ENCODE peak calls at places on chromosome 7, in six cellular contexts. One of them, this sample, is unnamed.
A peak's percentile ranks its signal among the peaks of the same experiment; 100 is the strongest.

GRCh38 chr7:26143298-26144044 is 8.5 kb upstream of the NFE2L3 start:
- DNase-seq in breast epithelium: no peak
- DNase-seq in HCT116: no peak
- DNase-seq in HepG2: no peak
- DNase-seq in GM12878: no peak
- DNase-seq in GM23338: no peak
- DNase-seq in this sample: no peak

GRCh38 chr7:141663081-141663510 is 38.9 kb downstream of the DENND11 start:
- DNase-seq in HepG2: peak; percentile 79
- DNase-seq in GM23338: no peak
- DNase-seq in breast epithelium: peak; percentile 80
- DNase-seq in GM12878: no peak
- DNase-seq in HCT116: no peak
- DNase-seq in this sample: no peak

GRCh38 chr7:70082026-70082655 is 483.9 kb downstream of the AUTS2 start:
- DNase-seq in HCT116: no peak
- DNase-seq in breast epithelium: no peak
- DNase-seq in HepG2: no peak
- DNase-seq in GM23338: no peak
- DNase-seq in GM12878: no peak
- DNase-seq in this sample: peak; percentile 79

GRCh38 chr7:137343483-137343841 is at the start of gene PTN:
- DNase-seq in GM23338: peak; percentile 82
- DNase-seq in GM12878: no peak
- DNase-seq in HCT116: no peak
- DNase-seq in breast epithelium: peak; percentile 65
- DNase-seq in HepG2: no peak
- DNase-seq in this sample: no peak

GRCh38 chr7:94323872-94324271 is 70.8 kb upstream of the COL1A2 start:
- DNase-seq in HepG2: no peak
- DNase-seq in GM12878: no peak
- DNase-seq in HCT116: no peak
- DNase-seq in breast epithelium: no peak
- DNase-seq in GM23338: no peak
- DNase-seq in this sample: no peak

GRCh38 chr7:46651070-46651469 is 730.0 kb upstream of the IGFBP3 start:
- DNase-seq in GM12878: no peak
- DNase-seq in HCT116: peak; percentile 89
- DNase-seq in breast epithelium: no peak
- DNase-seq in HepG2: no peak
- DNase-seq in GM23338: peak; percentile 20
- DNase-seq in this sample: no peak

GRCh38 chr7:3791327-3791726 is 490.3 kb downstream of the SDK1 start:
- DNase-seq in HepG2: no peak
- DNase-seq in HCT116: no peak
- DNase-seq in GM23338: no peak
- DNase-seq in GM12878: no peak
- DNase-seq in breast epithelium: no peak
- DNase-seq in this sample: no peak

GRCh38 chr7:80833289-80834104 is 85.4 kb downstream of the SEMA3C start:
- DNase-seq in HepG2: no peak
- DNase-seq in breast epithelium: no peak
- DNase-seq in HCT116: no peak
- DNase-seq in GM12878: no peak
- DNase-seq in GM23338: no peak
- DNase-seq in this sample: no peak

GRCh38 chr7:2358968-2359527 is 4.4 kb downstream of the EIF3B start:
- DNase-seq in HCT116: no peak
- DNase-seq in GM23338: no peak
- DNase-seq in HepG2: no peak
- DNase-seq in GM12878: no peak
- DNase-seq in breast epithelium: no peak
- DNase-seq in this sample: no peak
- H3K36me3 ChIP-seq in HCT116: peaks cover 65% of the 10 kb centered on the region
- H3K36me3 ChIP-seq in GM23338: peaks cover 77% of the 10 kb centered on the region
- H3K36me3 ChIP-seq in HepG2: peaks cover 22% of the 10 kb centered on the region
- H3K36me3 ChIP-seq in GM12878: peaks cover 25% of the 10 kb centered on the region
- H3K36me3 ChIP-seq in breast epithelium: no peaks in the 10 kb centered on the region
- H3K36me3 ChIP-seq in this sample: peaks cover 76% of the 10 kb centered on the region

DNA sequence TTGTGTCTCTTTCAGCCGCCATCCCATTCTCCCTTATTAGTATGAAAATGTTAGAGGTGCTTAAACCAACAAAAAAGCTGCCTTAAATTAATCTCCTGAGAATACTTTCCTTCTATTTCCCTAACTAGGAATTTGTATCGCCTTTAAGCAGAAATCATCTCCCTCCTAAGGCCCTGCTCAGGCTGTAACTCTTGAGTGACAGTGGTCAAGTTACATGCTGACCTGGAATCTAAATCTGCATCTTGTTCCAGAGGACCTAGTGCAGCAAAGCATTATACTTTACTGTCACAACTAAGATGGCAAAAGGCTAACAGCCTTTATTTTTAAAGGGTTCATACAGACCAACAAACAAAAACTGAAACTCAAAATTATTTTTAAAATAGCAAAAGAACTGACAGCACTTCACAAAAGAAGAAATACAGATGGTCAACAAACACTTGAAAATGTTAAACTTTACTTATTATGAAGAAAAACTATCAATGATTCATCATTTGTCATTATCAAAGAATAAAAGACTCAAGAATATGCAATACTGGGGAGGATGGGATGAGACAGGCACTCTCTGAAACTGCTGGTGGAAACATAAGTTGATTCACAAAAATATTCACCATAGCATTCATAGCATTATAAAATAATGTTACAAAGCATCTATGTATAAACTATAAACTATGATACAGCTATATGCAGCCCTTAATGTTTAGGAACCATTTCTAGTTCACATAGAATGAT is 11.0 kb downstream of the CYREN start:
- DNase-seq in GM23338: no peak
- DNase-seq in HepG2: no peak
- DNase-seq in breast epithelium: no peak
- DNase-seq in HCT116: no peak
- DNase-seq in GM12878: no peak
- DNase-seq in this sample: no peak
- H3K27ac ChIP-seq in GM23338: no peak overlapping the region
- H3K27ac ChIP-seq in HepG2: peak overlapping the region; percentile 66
- H3K27ac ChIP-seq in breast epithelium: peak overlapping the region; percentile 63
- H3K27ac ChIP-seq in HCT116: peak overlapping the region; percentile 50
- H3K27ac ChIP-seq in GM12878: peak overlapping the region; percentile 84
- H3K27ac ChIP-seq in this sample: peak overlapping the region; percentile 78

DNA sequence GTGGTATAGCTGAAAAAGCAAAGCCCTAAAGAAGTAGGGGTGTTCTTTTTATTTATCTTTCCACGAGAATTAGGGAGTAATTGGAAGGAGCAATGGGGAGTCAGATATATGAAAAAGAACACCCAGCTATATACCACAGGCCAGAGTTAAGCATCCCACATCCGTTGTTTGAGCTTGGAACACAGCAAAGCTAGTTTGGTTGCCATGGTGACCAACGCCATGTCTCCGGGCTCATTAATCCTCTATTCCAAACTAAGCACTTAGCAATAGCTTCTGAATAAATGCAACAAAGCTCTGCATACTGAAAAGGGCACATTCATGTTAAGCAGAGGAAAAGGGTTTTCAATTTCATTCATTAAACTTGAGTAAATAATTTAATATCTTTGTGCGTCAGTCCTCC is 23.5 kb downstream of the ASB4 start:
- DNase-seq in HCT116: no peak
- DNase-seq in GM12878: no peak
- DNase-seq in HepG2: peak; percentile 25
- DNase-seq in GM23338: peak; percentile 86
- DNase-seq in breast epithelium: no peak
- DNase-seq in this sample: peak; percentile 40
- TF ChIP-seq POLR2AphosphoS5 in HCT116: no peak
- TF ChIP-seq POLR2AphosphoS5 in GM12878: no peak
- TF ChIP-seq POLR2AphosphoS5 in HepG2: no peak
- TF ChIP-seq POLR2AphosphoS5 in GM23338: no peak
- TF ChIP-seq POLR2AphosphoS5 in breast epithelium: no peak
- TF ChIP-seq POLR2AphosphoS5 in this sample: no peak

GRCh38 chr7:151128144-151128543 is 39.4 kb downstream of the GBX1 start:
- DNase-seq in GM23338: no peak
- DNase-seq in HepG2: no peak
- DNase-seq in breast epithelium: no peak
- DNase-seq in HCT116: no peak
- DNase-seq in GM12878: no peak
- DNase-seq in this sample: no peak

GRCh38 chr7:151125459-151125834 is 39.2 kb downstream of the AGAP3 start:
- DNase-seq in HCT116: no peak
- DNase-seq in HepG2: no peak
- DNase-seq in GM12878: no peak
- DNase-seq in breast epithelium: no peak
- DNase-seq in GM23338: peak; percentile 88
- DNase-seq in this sample: no peak

GRCh38 chr7:151125835-151126481 is 39.7 kb downstream of the AGAP3 start:
- DNase-seq in GM23338: peak; percentile 78
- DNase-seq in breast epithelium: no peak
- DNase-seq in GM12878: no peak
- DNase-seq in HCT116: no peak
- DNase-seq in HepG2: no peak
- DNase-seq in this sample: no peak

GRCh38 chr7:151124899-151125399 is 38.7 kb downstream of the AGAP3 start:
- DNase-seq in GM23338: no peak
- DNase-seq in HCT116: no peak
- DNase-seq in breast epithelium: no peak
- DNase-seq in GM12878: no peak
- DNase-seq in HepG2: no peak
- DNase-seq in this sample: no peak

GRCh38 chr7:151126500-151127137 is 40.3 kb downstream of the AGAP3 start:
- DNase-seq in breast epithelium: no peak
- DNase-seq in GM23338: peak; percentile 41
- DNase-seq in HepG2: no peak
- DNase-seq in HCT116: no peak
- DNase-seq in GM12878: no peak
- DNase-seq in this sample: no peak
- H3K36me3 ChIP-seq in breast epithelium: no peaks in the 10 kb centered on the region
- H3K36me3 ChIP-seq in GM23338: no peaks in the 10 kb centered on the region
- H3K36me3 ChIP-seq in HepG2: peaks cover 15% of the 10 kb centered on the region
- H3K36me3 ChIP-seq in HCT116: peaks cover 18% of the 10 kb centered on the region
- H3K36me3 ChIP-seq in GM12878: peaks cover 6% of the 10 kb centered on the region
- H3K36me3 ChIP-seq in this sample: peaks cover 29% of the 10 kb centered on the region

GRCh38 chr7:41048771-41049170 is 654.1 kb downstream of the INHBA start:
- DNase-seq in GM23338: no peak
- DNase-seq in HepG2: no peak
- DNase-seq in breast epithelium: no peak
- DNase-seq in HCT116: no peak
- DNase-seq in GM12878: no peak
- DNase-seq in this sample: no peak
- H3K27ac ChIP-seq in GM23338: no peak overlapping the region
- H3K27ac ChIP-seq in HepG2: no peak overlapping the region
- H3K27ac ChIP-seq in breast epithelium: no peak overlapping the region
- H3K27ac ChIP-seq in HCT116: no peak overlapping the region
- H3K27ac ChIP-seq in GM12878: no peak overlapping the region
- H3K27ac ChIP-seq in this sample: no peak overlapping the region

This sample was measured in SK-N-MC.